ENCODE peak calls at places on chromosomes 7 and 10, in six cellular contexts. K, D, U, O, P and E are unnamed samples.

GRCh38 chr10:101319241-101319915 is 34.6 kb upstream of the BTRC start:
- DNase-seq in O (peak), K (no peak), D (no peak), U (no peak), P (no peak), E (no peak)

GRCh38 chr7:87354749-87355148 is 9.3 kb downstream of the CROT start:
- DNase-seq in K (no peak), U (no peak), P (no peak), D (no peak), O (no peak), E (no peak)

GRCh38 chr7:4725014-4725951 is 43.2 kb downstream of the FOXK1 start:
- DNase-seq in O (peak), U (no peak), K (peak), D (peak), P (peak), E (no peak)

GRCh38 chr7:2157473-2158279 is 75.1 kb downstream of the MAD1L1 start:
- DNase-seq in D (peak), U (no peak), O (no peak), K (peak), P (no peak), E (no peak)

GRCh38 chr7:38291650-38292049 is 18.2 kb upstream of the TARP start:
- DNase-seq in U (no peak), P (no peak), O (no peak), D (no peak), K (no peak), E (no peak)

GRCh38 chr7:158013085-158013668 is 574.4 kb downstream of the PTPRN2 start:
- DNase-seq in K (no peak), P (no peak), D (no peak), O (no peak), U (no peak), E (no peak)

GRCh38 chr7:46810986-46811385 is 770.9 kb downstream of the TNS3 start:
- DNase-seq in O (no peak), K (no peak), U (no peak), P (no peak), D (no peak), E (no peak)

GRCh38 chr10:70849582-70850016 is 33.9 kb downstream of the SGPL1 start:
- DNase-seq in U (no peak), O (no peak), K (no peak), P (no peak), D (no peak), E (no peak)

GRCh38 chr7:71591876-71592275 is 459.9 kb downstream of the GALNT17 start:
- DNase-seq in P (no peak), U (no peak), K (no peak), D (no peak), O (no peak), E (no peak)

GRCh38 chr7:131071786-131072504 is 255.7 kb upstream of the MKLN1 start:
- DNase-seq in O (no peak), D (no peak), P (peak), K (no peak), U (no peak), E (no peak)

GRCh38 chr10:6665847-6666246 is 85.8 kb upstream of the PRKCQ start:
- DNase-seq in P (no peak), K (no peak), D (no peak), O (no peak), U (no peak), E (no peak)

GRCh38 chr10:6671976-6672375 is 91.9 kb upstream of the PRKCQ start:
- DNase-seq in D (no peak), O (no peak), U (no peak), K (no peak), P (no peak), E (no peak)

GRCh38 chr10:6667150-6667549 is 87.1 kb upstream of the PRKCQ start:
- DNase-seq in O (no peak), D (no peak), P (no peak), K (no peak), U (no peak), E (no peak)

GRCh38 chr10:6669269-6669859 is 89.3 kb upstream of the PRKCQ start:
- DNase-seq in O (no peak), K (no peak), P (peak), D (no peak), U (no peak), E (peak)

GRCh38 chr10:6667679-6668270 is 87.7 kb upstream of the PRKCQ start:
- DNase-seq in K (no peak), U (no peak), P (no peak), O (peak), D (peak), E (peak)
- TF ChIP-seq CTCF in K (peak), U (peak), P (peak), O (peak), D (peak), E (peak)

GRCh38 chr10:15660990-15661389 is 58.7 kb downstream of the ITGA8 start:
- DNase-seq in U (no peak), K (no peak), D (no peak), O (no peak), P (no peak), E (no peak)
- TF ChIP-seq CTCF in U (no peak), K (no peak), D (no peak), O (no peak), P (no peak), E (no peak)

GRCh38 chr7:91866599-91867148 is 13.8 kb downstream of the MTERF1 start:
- DNase-seq in K (no peak), O (no peak), D (no peak), P (no peak), U (no peak), E (no peak)
- TF ChIP-seq CTCF in K (no peak), O (no peak), D (no peak), P (no peak), U (no peak), E (no peak)

GRCh38 chr7:145106001-145106400 is 270.1 kb upstream of the TPK1 start:
- DNase-seq in U (no peak), K (no peak), O (no peak), D (no peak), P (no peak), E (no peak)
- TF ChIP-seq CTCF in U (no peak), K (no peak), O (no peak), D (no peak), P (no peak), E (no peak)